ENCODE peak calls at places on chromosomes 12 and 14, in four cellular contexts. L is WERI-Rb-1, P is pancreas, Y is suprapubic skin. J is an unnamed sample. For H3K9me3, the result is how much of the 10 kb centered on the place peaks cover.

GRCh38 chr12:58071994-58072393 is 130.6 kb downstream of the ATP23 start:
- DNase-seq in L (no peak), P (no peak), Y (no peak), J (no peak)

GRCh38 chr12:84772281-84772680 is 140.3 kb downstream of the SLC6A15 start:
- DNase-seq in L (no peak), P (no peak), Y (no peak), J (no peak)

GRCh38 chr12:57666897-57667296 is 27.0 kb upstream of the OS9 start:
- DNase-seq in L (no peak), P (no peak), Y (no peak), J (no peak)

GRCh38 chr12:92186038-92186470 is 40.4 kb upstream of the BTG1 start:
- DNase-seq in L (no peak), P (no peak), Y (no peak), J (no peak)

GRCh38 chr14:39218171-39218769 is 15.4 kb upstream of the MIA2 start:
- DNase-seq in L (no peak), P (no peak), Y (no peak), J (no peak)

GRCh38 chr14:77052281-77053044 is 24.0 kb upstream of the IRF2BPL start:
- DNase-seq in L (no peak), P (no peak), Y (no peak), J (no peak)

GRCh38 chr12:4034926-4035325 is 161.7 kb upstream of the PARP11 start:
- DNase-seq in L (no peak), P (no peak), Y (no peak), J (no peak)

GRCh38 chr12:115660211-115660805 is 617.2 kb downstream of the MED13L start:
- DNase-seq in L (no peak), P (no peak), Y (no peak), J (no peak)

GRCh38 chr12:59843260-59843843 is 247.5 kb downstream of the SLC16A7 start:
- DNase-seq in L (no peak), P (no peak), Y (no peak), J (no peak)

GRCh38 chr14:37988472-37988871 is 219.2 kb upstream of the SSTR1 start:
- DNase-seq in L (no peak), P (no peak), Y (no peak), J (no peak)

GRCh38 chr14:32565256-32565655 is 236.2 kb downstream of the AKAP6 start:
- DNase-seq in L (no peak), P (no peak), Y (no peak), J (no peak)

GRCh38 chr12:69936214-69936731 is 111.2 kb downstream of the MYRFL start:
- DNase-seq in L (no peak), P (no peak), Y (no peak), J (peak)

GRCh38 chr12:39365364-39366001 is 77.4 kb downstream of the KIF21A start:
- DNase-seq in L (no peak), P (no peak), Y (no peak), J (no peak)

GRCh38 chr12:95548539-95549391 is 2.5 kb downstream of the USP44 start:
- DNase-seq in L (peak), P (peak), Y (peak), J (peak)

GRCh38 chr14:74635831-74636230 is 23.8 kb upstream of the LTBP2 start:
- DNase-seq in L (no peak), P (no peak), Y (no peak), J (no peak)

GRCh38 chr12:89353823-89354629 is 1.7 kb upstream of the DUSP6 start:
- DNase-seq in L (peak), P (peak), Y (peak), J (peak)

GRCh38 chr12:32301216-32301615 is 98.1 kb upstream of the FGD4 start:
- DNase-seq in L (no peak), P (no peak), Y (no peak), J (no peak)

GRCh38 chr12:48390026-48390425 is 39.3 kb upstream of the ZNF641 start:
- DNase-seq in L (no peak), P (no peak), Y (no peak), J (no peak)

GRCh38 chr12:27554421-27555186 is 30.6 kb downstream of the PPFIBP1 start:
- DNase-seq in L (no peak), P (no peak), Y (peak), J (no peak)

GRCh38 chr14:86683525-86683924 is 1153.6 kb downstream of the FLRT2 start:
- DNase-seq in L (no peak), P (no peak), Y (no peak), J (no peak)

GRCh38 chr12:65460076-65460475 is 181.6 kb downstream of the MSRB3 start:
- DNase-seq in L (no peak), P (no peak), Y (no peak), J (no peak)

GRCh38 chr14:74616996-74617700 is 5.1 kb upstream of the LTBP2 start:
- DNase-seq in L (no peak), P (no peak), Y (no peak), J (peak)

DNA sequence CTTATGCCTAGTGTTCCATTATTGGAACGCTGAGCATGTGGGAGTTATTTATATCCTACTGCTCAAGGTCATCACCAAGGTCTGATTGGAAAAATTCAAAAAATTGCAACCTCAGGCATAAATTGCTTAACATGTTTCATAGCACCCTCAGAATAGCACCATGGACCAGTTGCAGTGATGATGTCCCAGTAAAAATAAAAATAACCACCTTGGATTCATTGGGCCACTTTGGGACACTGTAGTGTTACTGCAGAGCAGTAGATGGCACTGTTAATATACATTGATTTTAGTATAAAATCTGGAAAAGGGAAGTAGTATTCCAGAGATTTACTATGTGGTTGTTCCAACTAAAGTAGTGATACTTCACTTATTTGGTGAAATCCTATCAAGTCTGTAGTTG is 31.0 kb upstream of the PTCSC3 start:
- DNase-seq in L (no peak), P (no peak), Y (no peak), J (no peak)
- TF ChIP-seq CTCF in L (no peak), P (no peak), Y (no peak), J (peak)

GRCh38 chr12:124387510-124387855 is 92.6 kb downstream of the RFLNA start:
- DNase-seq in L (no peak), P (peak), Y (no peak), J (no peak)
- H3K4me3 ChIP-seq in L (no peak), P (peak), Y (peak), J (no peak)

GRCh38 chr12:133129368-133130037 is 571 bp downstream of the ZNF891 start:
- DNase-seq in L (peak), P (no peak), Y (no peak), J (peak)
- H3K9me3 ChIP-seq in L (under half), P (under half), Y (under half), J (half or more)

GRCh38 chr12:99045158-99045557 is 400.1 kb downstream of the APAF1 start:
- DNase-seq in L (no peak), P (no peak), Y (no peak), J (no peak)

GRCh38 chr12:99039367-99040120 is 394.5 kb downstream of the APAF1 start:
- DNase-seq in L (no peak), P (no peak), Y (no peak), J (no peak)

GRCh38 chr12:99043319-99043914 is 398.3 kb downstream of the APAF1 start:
- DNase-seq in L (peak), P (peak), Y (no peak), J (peak)
- TF ChIP-seq CTCF in L (peak), P (peak), Y (peak), J (peak)

GRCh38 chr12:55716582-55717396 is 943 bp downstream of the BLOC1S1 start:
- DNase-seq in L (no peak), P (no peak), Y (no peak), J (no peak)

GRCh38 chr12:55718020-55718419 is 2.2 kb upstream of the RDH5 start:
- DNase-seq in L (peak), P (no peak), Y (no peak), J (peak)

GRCh38 chr12:55718650-55719275 is 1.4 kb upstream of the RDH5 start:
- DNase-seq in L (no peak), P (no peak), Y (no peak), J (no peak)

GRCh38 chr12:55715833-55716581 is at the start of gene BLOC1S1:
- DNase-seq in L (peak), P (peak), Y (peak), J (peak)

DNA sequence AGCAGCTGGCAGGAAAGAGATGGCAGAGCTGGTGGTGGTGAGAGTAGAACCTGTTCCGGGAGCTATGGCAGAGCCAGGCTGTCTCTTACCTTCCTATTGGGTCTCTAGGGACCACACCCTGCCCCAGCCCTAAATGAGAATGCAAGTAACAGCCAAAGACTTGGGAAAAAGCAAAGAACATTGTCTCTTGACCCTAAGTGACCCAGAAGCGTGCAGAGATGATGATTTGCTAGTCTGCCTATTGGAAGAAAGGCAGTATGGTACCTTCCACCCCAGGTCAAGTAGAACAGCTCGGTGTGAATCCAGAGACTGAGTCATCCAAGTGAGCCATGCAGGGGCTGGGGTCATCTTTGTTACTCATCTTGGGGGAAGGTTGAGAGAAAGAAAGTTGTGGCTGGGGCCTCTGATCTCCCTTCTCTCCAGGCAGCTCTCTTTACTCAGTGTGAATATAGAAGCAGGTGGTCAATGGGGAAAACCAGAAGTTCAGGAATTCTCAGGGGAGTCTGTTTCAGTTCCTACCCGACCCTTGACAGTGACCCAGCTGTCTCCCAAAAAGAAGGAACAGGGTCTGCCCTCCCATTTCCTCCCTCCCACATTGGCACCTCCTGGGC is 1.7 kb downstream of the BLOC1S1 start:
- DNase-seq in L (no peak), P (no peak), Y (no peak), J (no peak)
- H3K4me3 ChIP-seq in L (peak), P (no peak), Y (peak), J (peak)

DNA sequence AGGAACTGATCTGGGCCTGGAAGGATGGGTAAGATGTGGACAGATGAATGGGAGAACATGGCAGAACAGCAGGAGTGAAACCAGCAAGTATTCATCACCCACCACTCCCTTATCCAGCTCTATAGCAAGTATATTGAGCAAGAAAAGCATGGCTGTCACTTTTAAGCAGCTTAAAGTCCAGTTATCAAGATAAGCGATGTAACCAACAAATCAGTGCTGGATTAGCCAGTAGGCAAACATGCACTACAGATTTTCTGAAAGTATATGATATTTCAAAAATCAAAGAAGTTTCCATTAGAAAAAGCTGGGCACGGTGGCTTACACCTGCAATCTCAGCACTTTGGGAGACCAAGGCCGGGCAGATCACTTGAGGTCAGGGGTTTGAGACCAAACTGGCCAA is 53.9 kb upstream of the ATP2A2 start:
- DNase-seq in L (peak), P (no peak), Y (no peak), J (no peak)
- H3K9me3 ChIP-seq in L (under half), P (under half), Y (under half), J (under half)

J was measured in endodermal cell.